ENCODE peak calls at places on chromosomes 2 and 18, in four cellular contexts. U is AG04449, A is lower leg skin, R is bronchial epithelial cell. G is an unnamed sample.

GRCh38 chr18:4283746-4284291 is 171.3 kb downstream of the DLGAP1 start:
- DNase-seq in A (no peak), R (no peak), U (no peak), G (no peak)

GRCh38 chr2:149617476-149617875 is 29.9 kb upstream of the MMADHC start:
- DNase-seq in R (peak), U (no peak), A (no peak), G (no peak)

GRCh38 chr2:177806025-177806424 is 266.6 kb downstream of the PDE11A start:
- DNase-seq in R (no peak), A (no peak), U (peak), G (no peak)

GRCh38 chr2:70692256-70692655 is 75.7 kb downstream of the ADD2 start:
- DNase-seq in A (peak), R (no peak), U (no peak), G (no peak)

GRCh38 chr18:45671366-45671765 is 52.6 kb upstream of the SLC14A1 start:
- DNase-seq in U (no peak), R (no peak), A (no peak), G (no peak)

GRCh38 chr2:88055049-88055435 is 541 bp downstream of the KRCC1 start:
- DNase-seq in A (no peak), R (peak), U (no peak), G (no peak)

GRCh38 chr2:45435316-45435715 is 175.8 kb downstream of the SRBD1 start:
- DNase-seq in R (peak), A (no peak), U (peak), G (no peak)

GRCh38 chr2:119245841-119246230 is 22.2 kb downstream of the STEAP3 start:
- DNase-seq in R (no peak), A (no peak), U (no peak), G (no peak)

GRCh38 chr2:60629801-60630385 is 76.4 kb upstream of the BCL11A start:
- DNase-seq in A (no peak), R (peak), U (no peak), G (no peak)

DNA sequence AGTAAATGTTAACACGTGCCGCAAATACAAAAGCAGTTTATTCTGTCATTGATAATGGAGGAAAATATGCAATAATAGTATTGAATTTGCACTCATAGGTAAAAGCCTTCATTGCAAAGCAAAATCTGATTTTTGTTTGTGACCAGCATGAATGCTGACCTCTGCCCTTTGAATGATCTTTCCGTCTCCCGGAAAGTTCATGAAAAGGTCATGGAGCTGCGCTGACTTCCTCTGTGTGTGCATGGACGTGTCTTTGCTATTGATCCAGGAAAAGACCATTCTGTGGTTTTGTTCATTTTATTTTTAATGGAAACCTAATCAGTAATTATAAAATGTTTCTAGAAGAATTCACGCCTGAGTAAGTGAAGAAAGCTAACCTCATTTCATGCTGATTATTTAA is 320.0 kb downstream of the MTX2 start:
- DNase-seq in R (no peak), U (no peak), A (no peak), G (no peak)
- H3K4me3 ChIP-seq in R (no peak), U (no peak), A (no peak), G (no peak)

DNA sequence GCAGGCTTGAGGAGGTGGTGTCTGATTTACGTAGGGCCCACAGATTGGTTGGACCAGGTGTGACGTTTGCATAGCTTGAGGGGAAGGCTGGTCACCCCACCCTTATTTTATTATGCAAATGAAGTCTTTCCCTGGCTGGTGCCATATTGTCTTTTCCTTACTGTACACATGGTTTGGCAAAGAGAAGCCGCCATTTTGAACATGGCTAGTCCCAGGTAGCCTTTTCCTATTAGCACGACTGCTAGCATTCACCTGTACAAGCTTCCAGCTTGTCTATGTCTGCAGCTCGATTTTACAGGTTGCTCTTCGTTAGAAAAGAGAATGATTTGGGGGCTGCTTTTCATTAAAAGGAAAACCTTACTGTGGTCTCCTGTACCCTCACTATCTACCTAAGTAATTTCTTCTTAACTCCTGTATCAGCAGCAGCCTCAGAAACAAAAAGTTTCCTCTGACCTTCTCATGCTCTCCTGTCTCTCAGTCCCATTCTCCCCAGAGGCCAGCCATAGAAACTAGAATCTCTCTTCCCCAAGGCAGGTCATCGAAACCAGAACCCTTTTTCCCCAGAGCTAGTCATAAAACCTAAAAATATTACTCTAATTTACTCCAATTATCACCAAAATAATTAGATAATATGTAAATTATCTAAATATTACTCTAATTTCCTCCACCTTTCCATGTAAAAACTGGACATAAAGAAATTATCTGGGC is 151.8 kb downstream of the B3GNT2 start:
- DNase-seq in U (no peak), R (no peak), A (no peak), G (no peak)
- H3K4me3 ChIP-seq in U (no peak), R (no peak), A (no peak), G (no peak)

GRCh38 chr18:76548541-76548940 is 53.5 kb upstream of the ZNF516 start:
- DNase-seq in U (no peak), R (no peak), A (peak), G (no peak)
- H3K4me3 ChIP-seq in U (no peak), R (no peak), A (no peak), G (no peak)

GRCh38 chr2:15943378-15943851 is 3.1 kb downstream of the MYCN start:
- DNase-seq in A (peak), R (no peak), U (no peak), G (no peak)

GRCh38 chr2:15942711-15943345 is 2.5 kb downstream of the MYCN start:
- DNase-seq in A (peak), U (no peak), R (no peak), G (no peak)

GRCh38 chr2:15944325-15945017 is 4.1 kb downstream of the MYCN start:
- DNase-seq in A (peak), R (no peak), U (no peak), G (no peak)

GRCh38 chr2:15941970-15942710 is 1.8 kb downstream of the MYCN start:
- DNase-seq in U (no peak), A (peak), R (no peak), G (no peak)

DNA sequence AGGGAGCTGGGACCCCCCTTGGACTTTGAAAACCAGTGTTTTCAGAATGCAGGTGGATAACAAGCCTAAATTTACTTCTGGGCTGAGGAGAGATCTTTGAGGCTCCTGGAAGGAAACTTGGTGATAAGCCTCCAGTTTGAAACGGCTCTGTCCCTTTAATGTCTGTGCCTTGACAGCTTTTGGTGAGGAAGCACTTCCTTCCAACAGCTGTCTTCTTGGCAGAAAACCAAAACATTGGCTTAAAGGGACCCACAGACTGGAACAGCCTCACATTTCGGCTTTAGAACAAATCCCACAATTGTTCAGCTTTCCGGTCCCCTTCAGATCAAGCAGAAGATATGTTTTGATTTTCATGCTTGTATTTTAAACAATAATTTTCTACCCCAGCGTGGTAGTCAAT is 3.6 kb downstream of the MYCN start:
- DNase-seq in U (no peak), A (peak), R (no peak), G (no peak)
- H3K4me3 ChIP-seq in U (no peak), A (no peak), R (no peak), G (no peak)

G was measured in gastrocnemius medialis.